ENCODE peak calls at places on chromosomes 16 and 17, in five cellular contexts. One of them, this sample, is unnamed.
A peak's percentile ranks its signal among the peaks of the same experiment; 100 is the strongest.

GRCh38 chr17:32386844-32387243 is 36.9 kb downstream of the ZNF207 start:
- DNase-seq in GM12891: no peak
- DNase-seq in K562: no peak
- DNase-seq in endothelial cell of umbilical vein: no peak
- DNase-seq in GM12878: no peak
- DNase-seq in this sample: no peak

GRCh38 chr16:85220125-85220839 is 108.0 kb upstream of the CIBAR2 start:
- DNase-seq in GM12891: no peak
- DNase-seq in K562: no peak
- DNase-seq in endothelial cell of umbilical vein: peak; percentile 79
- DNase-seq in GM12878: no peak
- DNase-seq in this sample: no peak

GRCh38 chr16:83402969-83403368 is 404.8 kb upstream of the HSBP1 start:
- DNase-seq in GM12891: no peak
- DNase-seq in K562: no peak
- DNase-seq in endothelial cell of umbilical vein: peak; percentile 41
- DNase-seq in GM12878: no peak
- DNase-seq in this sample: no peak

GRCh38 chr17:78668847-78669246 is 91.7 kb upstream of the DNAH17 start:
- DNase-seq in GM12891: no peak
- DNase-seq in K562: no peak
- DNase-seq in endothelial cell of umbilical vein: no peak
- DNase-seq in GM12878: no peak
- DNase-seq in this sample: no peak

GRCh38 chr17:50875074-50875473 is 8.9 kb upstream of the TOB1 start:
- DNase-seq in GM12891: no peak
- DNase-seq in K562: no peak
- DNase-seq in endothelial cell of umbilical vein: no peak
- DNase-seq in GM12878: no peak
- DNase-seq in this sample: no peak

GRCh38 chr16:85234310-85235235 is 122.3 kb upstream of the CIBAR2 start:
- DNase-seq in GM12891: no peak
- DNase-seq in K562: peak; percentile 77
- DNase-seq in endothelial cell of umbilical vein: peak; percentile 69
- DNase-seq in GM12878: no peak
- DNase-seq in this sample: no peak

GRCh38 chr16:70652322-70652721 is 6.0 kb downstream of the IL34 start:
- DNase-seq in GM12891: no peak
- DNase-seq in K562: no peak
- DNase-seq in endothelial cell of umbilical vein: peak; percentile 18
- DNase-seq in GM12878: no peak
- DNase-seq in this sample: no peak

GRCh38 chr16:30565984-30566383 is 5.5 kb downstream of the ZNF688 start:
- DNase-seq in GM12891: no peak
- DNase-seq in K562: no peak
- DNase-seq in endothelial cell of umbilical vein: no peak
- DNase-seq in GM12878: no peak
- DNase-seq in this sample: no peak

GRCh38 chr17:41600318-41600717 is 12.2 kb downstream of the KRT16 start:
- DNase-seq in GM12891: no peak
- DNase-seq in K562: no peak
- DNase-seq in endothelial cell of umbilical vein: no peak
- DNase-seq in GM12878: no peak
- DNase-seq in this sample: no peak

GRCh38 chr17:69213059-69213813 is 15.4 kb downstream of the ABCA10 start:
- DNase-seq in GM12891: no peak
- DNase-seq in K562: no peak
- DNase-seq in endothelial cell of umbilical vein: no peak
- DNase-seq in GM12878: no peak
- DNase-seq in this sample: no peak

GRCh38 chr17:38333635-38334295 is 10.0 kb downstream of the GPR179 start:
- DNase-seq in GM12891: peak; percentile 74
- DNase-seq in K562: peak; percentile 74
- DNase-seq in endothelial cell of umbilical vein: peak; percentile 33
- DNase-seq in GM12878: no peak
- DNase-seq in this sample: no peak

GRCh38 chr17:14014647-14015046 is 54.7 kb upstream of the COX10 start:
- DNase-seq in GM12891: no peak
- DNase-seq in K562: no peak
- DNase-seq in endothelial cell of umbilical vein: no peak
- DNase-seq in GM12878: no peak
- DNase-seq in this sample: no peak

GRCh38 chr16:47777191-47777590 is 316.1 kb downstream of the PHKB start:
- DNase-seq in GM12891: no peak
- DNase-seq in K562: no peak
- DNase-seq in endothelial cell of umbilical vein: no peak
- DNase-seq in GM12878: no peak
- DNase-seq in this sample: no peak

GRCh38 chr16:67675999-67676398 is 9.4 kb downstream of the C16orf86 start:
- DNase-seq in GM12891: no peak
- DNase-seq in K562: no peak
- DNase-seq in endothelial cell of umbilical vein: no peak
- DNase-seq in GM12878: no peak
- DNase-seq in this sample: no peak

GRCh38 chr17:56213031-56213430 is 59.8 kb downstream of the ANKFN1 start:
- DNase-seq in GM12891: no peak
- DNase-seq in K562: no peak
- DNase-seq in endothelial cell of umbilical vein: no peak
- DNase-seq in GM12878: no peak
- DNase-seq in this sample: no peak

GRCh38 chr17:27793906-27794380 is 6.4 kb downstream of the NOS2 start:
- DNase-seq in GM12891: no peak
- DNase-seq in K562: no peak
- DNase-seq in endothelial cell of umbilical vein: no peak
- DNase-seq in GM12878: no peak
- DNase-seq in this sample: no peak

GRCh38 chr16:78896280-78896679 is 704.3 kb downstream of the MAF start:
- DNase-seq in GM12891: no peak
- DNase-seq in K562: no peak
- DNase-seq in endothelial cell of umbilical vein: no peak
- DNase-seq in GM12878: no peak
- DNase-seq in this sample: no peak

GRCh38 chr17:80348551-80349436 is 66.2 kb upstream of the ENDOV start:
- DNase-seq in GM12891: no peak
- DNase-seq in K562: no peak
- DNase-seq in endothelial cell of umbilical vein: no peak
- DNase-seq in GM12878: no peak
- DNase-seq in this sample: no peak

GRCh38 chr17:79156463-79157095 is 82.0 kb downstream of the ENGASE start:
- DNase-seq in GM12891: no peak
- DNase-seq in K562: peak; percentile 9
- DNase-seq in endothelial cell of umbilical vein: no peak
- DNase-seq in GM12878: no peak
- DNase-seq in this sample: no peak

GRCh38 chr17:43353364-43353763 is 45.4 kb upstream of the ARL4D start:
- DNase-seq in GM12891: no peak
- DNase-seq in K562: no peak
- DNase-seq in endothelial cell of umbilical vein: no peak
- DNase-seq in GM12878: no peak
- DNase-seq in this sample: no peak

GRCh38 chr17:81599719-81600486 is 37.0 kb downstream of the NPLOC4 start:
- DNase-seq in GM12891: no peak
- DNase-seq in K562: no peak
- DNase-seq in endothelial cell of umbilical vein: peak; percentile 23
- DNase-seq in GM12878: no peak
- DNase-seq in this sample: no peak

GRCh38 chr16:2930236-2930635 is 18.5 kb downstream of the FLYWCH1 start:
- DNase-seq in GM12891: no peak
- DNase-seq in K562: no peak
- DNase-seq in endothelial cell of umbilical vein: no peak
- DNase-seq in GM12878: no peak
- DNase-seq in this sample: no peak

GRCh38 chr17:35743911-35744328 is 9.1 kb downstream of the GAS2L2 start:
- DNase-seq in GM12891: no peak
- DNase-seq in K562: peak; percentile 45
- DNase-seq in endothelial cell of umbilical vein: peak; percentile 30
- DNase-seq in GM12878: no peak
- DNase-seq in this sample: peak; percentile 36

GRCh38 chr16:83928341-83929055 is 24.5 kb upstream of the OSGIN1 start:
- DNase-seq in GM12891: no peak
- DNase-seq in K562: no peak
- DNase-seq in endothelial cell of umbilical vein: no peak
- DNase-seq in GM12878: no peak
- DNase-seq in this sample: no peak

GRCh38 chr16:19223235-19223847 is 55.3 kb downstream of the SYT17 start:
- DNase-seq in GM12891: no peak
- DNase-seq in K562: peak; percentile 61
- DNase-seq in endothelial cell of umbilical vein: peak; percentile 8
- DNase-seq in GM12878: no peak
- DNase-seq in this sample: no peak

GRCh38 chr16:2913603-2914002 is 1.9 kb downstream of the FLYWCH1 start:
- DNase-seq in GM12891: no peak
- DNase-seq in K562: no peak
- DNase-seq in endothelial cell of umbilical vein: no peak
- DNase-seq in GM12878: no peak
- DNase-seq in this sample: no peak

GRCh38 chr17:10803830-10804498 is at the start of gene TMEM238L:
- DNase-seq in GM12891: no peak
- DNase-seq in K562: no peak
- DNase-seq in endothelial cell of umbilical vein: no peak
- DNase-seq in GM12878: no peak
- DNase-seq in this sample: no peak

GRCh38 chr16:85421338-85422123 is 191.6 kb upstream of the GSE1 start:
- DNase-seq in GM12891: no peak
- DNase-seq in K562: no peak
- DNase-seq in endothelial cell of umbilical vein: no peak
- DNase-seq in GM12878: no peak
- DNase-seq in this sample: no peak

GRCh38 chr17:30961213-30962188 is 9.3 kb upstream of the RNF135 start:
- DNase-seq in GM12891: no peak
- DNase-seq in K562: no peak
- DNase-seq in endothelial cell of umbilical vein: no peak
- DNase-seq in GM12878: peak; percentile 76
- DNase-seq in this sample: no peak

GRCh38 chr16:66007717-66008116 is 358.8 kb upstream of the CDH5 start:
- DNase-seq in GM12891: no peak
- DNase-seq in K562: no peak
- DNase-seq in endothelial cell of umbilical vein: no peak
- DNase-seq in GM12878: no peak
- DNase-seq in this sample: no peak

GRCh38 chr17:63696381-63696961 is 3.5 kb downstream of the LIMD2 start:
- DNase-seq in GM12891: no peak
- DNase-seq in K562: peak; percentile 65
- DNase-seq in endothelial cell of umbilical vein: peak; percentile 61
- DNase-seq in GM12878: no peak
- DNase-seq in this sample: peak; percentile 60
- TF ChIP-seq POLR2AphosphoS5 in GM12891: peak; percentile 24
- TF ChIP-seq POLR2AphosphoS5 in K562: no peak
- TF ChIP-seq POLR2AphosphoS5 in endothelial cell of umbilical vein: peak; percentile 16
- TF ChIP-seq POLR2AphosphoS5 in GM12878: peak; percentile 11
- TF ChIP-seq POLR2AphosphoS5 in this sample: no peak

GRCh38 chr17:2025220-2025621 is at the start of gene RTN4RL1:
- DNase-seq in GM12891: peak; percentile 63
- DNase-seq in K562: peak; percentile 87
- DNase-seq in endothelial cell of umbilical vein: no peak
- DNase-seq in GM12878: no peak
- DNase-seq in this sample: no peak

GRCh38 chr17:2023256-2023655 is 1.9 kb downstream of the RTN4RL1 start:
- DNase-seq in GM12891: no peak
- DNase-seq in K562: no peak
- DNase-seq in endothelial cell of umbilical vein: no peak
- DNase-seq in GM12878: no peak
- DNase-seq in this sample: no peak

GRCh38 chr17:2025622-2026309 is 632 bp upstream of the RTN4RL1 start:
- DNase-seq in GM12891: no peak
- DNase-seq in K562: peak; percentile 48
- DNase-seq in endothelial cell of umbilical vein: peak; percentile 56
- DNase-seq in GM12878: no peak
- DNase-seq in this sample: peak; percentile 25

GRCh38 chr17:2023692-2024571 is 1.2 kb downstream of the RTN4RL1 start:
- DNase-seq in GM12891: no peak
- DNase-seq in K562: peak; percentile 46
- DNase-seq in endothelial cell of umbilical vein: no peak
- DNase-seq in GM12878: no peak
- DNase-seq in this sample: peak; percentile 72

GRCh38 chr17:2024572-2025219 is 438 bp downstream of the RTN4RL1 start:
- DNase-seq in GM12891: no peak
- DNase-seq in K562: no peak
- DNase-seq in endothelial cell of umbilical vein: no peak
- DNase-seq in GM12878: no peak
- DNase-seq in this sample: no peak
- TF ChIP-seq POLR2AphosphoS5 in GM12891: no peak
- TF ChIP-seq POLR2AphosphoS5 in K562: no peak
- TF ChIP-seq POLR2AphosphoS5 in endothelial cell of umbilical vein: no peak
- TF ChIP-seq POLR2AphosphoS5 in GM12878: no peak
- TF ChIP-seq POLR2AphosphoS5 in this sample: no peak

DNA sequence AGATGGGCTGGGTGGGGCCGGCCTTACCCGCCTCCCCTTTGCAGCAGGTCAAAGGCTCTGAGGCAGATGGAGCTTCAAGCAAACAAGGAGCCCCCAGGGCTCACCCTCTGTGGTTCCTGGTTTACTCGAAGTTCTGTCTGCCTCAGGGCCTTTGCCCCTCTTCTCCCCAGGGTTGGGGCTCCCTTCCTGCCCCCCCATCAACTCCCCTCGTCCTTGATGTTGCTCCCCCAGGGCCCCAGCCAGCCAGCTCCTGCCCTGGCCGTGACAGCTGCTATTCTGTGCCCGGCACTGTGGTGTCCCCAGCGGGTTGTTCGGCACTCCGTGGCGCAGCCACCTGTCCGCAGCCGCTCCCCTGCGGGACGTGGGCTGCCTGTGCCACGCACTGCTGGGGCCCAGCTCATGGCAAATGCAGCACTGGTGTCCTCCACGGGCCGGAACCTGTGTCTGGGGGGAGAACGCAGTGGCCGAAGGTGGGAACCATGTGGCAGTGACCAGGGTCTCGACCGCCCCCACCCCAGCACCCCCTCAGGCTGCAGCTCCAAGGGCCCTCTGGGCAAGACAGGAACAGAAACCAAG is 4.3 kb upstream of the METRN start:
- DNase-seq in GM12891: no peak
- DNase-seq in K562: no peak
- DNase-seq in endothelial cell of umbilical vein: no peak
- DNase-seq in GM12878: no peak
- DNase-seq in this sample: no peak
- TF ChIP-seq POLR2AphosphoS5 in GM12891: no peak
- TF ChIP-seq POLR2AphosphoS5 in K562: no peak
- TF ChIP-seq POLR2AphosphoS5 in endothelial cell of umbilical vein: no peak
- TF ChIP-seq POLR2AphosphoS5 in GM12878: no peak
- TF ChIP-seq POLR2AphosphoS5 in this sample: no peak

DNA sequence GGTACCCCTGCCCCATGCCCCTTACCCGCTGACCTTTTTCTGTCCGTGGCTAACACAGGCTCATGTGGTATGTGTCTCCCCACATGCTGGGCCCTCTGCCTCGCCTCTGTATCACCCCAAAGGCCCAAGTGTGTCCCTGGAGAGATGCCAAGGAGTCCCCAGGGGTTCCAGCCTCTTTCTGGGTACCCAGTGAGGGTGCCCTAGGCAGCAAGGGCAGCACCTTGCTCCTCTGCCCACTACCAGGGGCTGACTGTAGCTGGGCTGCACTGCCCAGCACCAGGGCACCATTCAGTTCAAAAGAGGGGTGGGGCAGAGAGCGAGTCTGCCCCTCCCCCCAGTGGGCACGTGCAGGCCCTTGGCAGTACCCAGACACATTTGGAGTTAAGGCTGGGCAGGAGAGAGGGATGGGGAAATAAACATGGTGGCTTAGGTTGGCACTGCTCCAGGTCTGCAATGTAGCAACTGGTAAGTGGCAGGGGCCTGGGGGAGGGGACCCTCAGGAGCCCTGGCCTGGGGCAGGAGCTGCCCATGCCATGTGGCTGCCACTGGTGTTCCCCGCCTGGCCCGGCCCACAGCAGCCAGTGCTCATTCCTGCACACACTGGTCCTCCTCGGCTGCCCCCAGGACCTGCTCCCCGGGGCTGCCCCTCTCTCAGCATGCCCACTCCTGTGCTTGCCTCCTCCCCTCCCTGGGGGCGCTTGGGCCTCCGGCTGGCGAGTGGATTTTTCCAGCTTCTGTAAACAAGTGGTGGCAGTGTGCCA is 9.1 kb downstream of the THRA start:
- DNase-seq in GM12891: no peak
- DNase-seq in K562: no peak
- DNase-seq in endothelial cell of umbilical vein: peak; percentile 76
- DNase-seq in GM12878: no peak
- DNase-seq in this sample: peak; percentile 63
- TF ChIP-seq POLR2AphosphoS5 in GM12891: no peak
- TF ChIP-seq POLR2AphosphoS5 in K562: no peak
- TF ChIP-seq POLR2AphosphoS5 in endothelial cell of umbilical vein: no peak
- TF ChIP-seq POLR2AphosphoS5 in GM12878: no peak
- TF ChIP-seq POLR2AphosphoS5 in this sample: peak; percentile 94

This sample was measured in HL-60.